ENCODE peak calls at places on chromosome 12, in ten cellular contexts. E is ureter; R is Right ventricle myocardium superior; T is NCI-H345; H is adipocyte; J is GM04504; Q is H9; A is kidney glomerular epithelial cell; B is AG10803; D is stimulated activated CD4-positive, alpha-beta T cell treated with anti-CD3 and anti-CD28 coated beads, Interleukin-2, amount 100 ng/mL, for 48 hours. M is an unnamed sample.

GRCh38 chr12:52210925-52211650 is 19.3 kb upstream of the KRT80 start:
- DNase-seq in E (no peak), R (peak), Q (no peak), T (no peak), A (no peak), B (no peak), H (no peak), D (no peak), J (no peak), M (no peak)

GRCh38 chr12:123071401-123072304 is 79.2 kb downstream of the PITPNM2 start:
- DNase-seq in J (no peak), T (peak), D (no peak), Q (no peak), R (peak), B (peak), H (no peak), E (no peak), A (no peak), M (no peak)

GRCh38 chr12:1374296-1374695 is 220.1 kb downstream of the FBXL14 start:
- DNase-seq in T (no peak), B (no peak), J (no peak), H (no peak), D (no peak), Q (no peak), E (no peak), R (no peak), A (no peak), M (no peak)

GRCh38 chr12:52975820-52976573 is 27.1 kb downstream of the KRT18 start:
- DNase-seq in J (no peak), A (peak), R (peak), Q (peak), E (no peak), H (no peak), B (peak), D (no peak), T (peak), M (no peak)

GRCh38 chr12:3117628-3118027 is 40.4 kb downstream of the TSPAN9 start:
- DNase-seq in B (peak), J (peak), E (no peak), T (no peak), D (no peak), R (no peak), A (peak), H (peak), Q (no peak), M (no peak)

GRCh38 chr12:46831335-46832083 is 5.7 kb upstream of the SLC38A4 start:
- DNase-seq in J (no peak), R (peak), B (no peak), T (no peak), A (no peak), E (no peak), D (no peak), Q (peak), H (peak), M (no peak)

GRCh38 chr12:62787606-62788005 is 147.3 kb downstream of the PPM1H start:
- DNase-seq in E (no peak), T (no peak), A (no peak), H (no peak), B (no peak), D (no peak), J (no peak), R (no peak), Q (no peak), M (no peak)

GRCh38 chr12:52657305-52657902 is 5.4 kb upstream of the KRT2 start:
- DNase-seq in Q (peak), H (no peak), D (no peak), E (no peak), A (no peak), B (no peak), T (no peak), R (no peak), J (no peak), M (no peak)

GRCh38 chr12:113647048-113647447 is 175.4 kb upstream of the LHX5 start:
- DNase-seq in T (no peak), E (no peak), Q (no peak), J (no peak), R (no peak), A (no peak), D (no peak), B (no peak), H (no peak), M (peak)

GRCh38 chr12:113889076-113889475 is 77.0 kb downstream of the RBM19 start:
- DNase-seq in T (no peak), R (no peak), J (peak), E (no peak), H (peak), Q (no peak), A (no peak), B (peak), D (no peak), M (no peak)

GRCh38 chr12:125183187-125184067 is 118.2 kb downstream of the AACS start:
- DNase-seq in R (peak), D (peak), Q (peak), B (peak), T (peak), J (peak), H (peak), A (peak), E (peak), M (peak)

GRCh38 chr12:10718279-10718821 is 4.8 kb downstream of the YBX3 start:
- DNase-seq in Q (no peak), A (peak), R (no peak), D (no peak), T (no peak), B (peak), J (peak), E (no peak), H (peak), M (no peak)

M was measured in NB4.